ENCODE peak calls at places on chromosome 3, in seven cellular contexts. One of them, this sample, is unnamed.

GRCh38 chr3:196518999-196519737 is 4.0 kb upstream of the SMCO1 start:
- DNase-seq in endodermal cell: peak; percentile 90
- DNase-seq in heart left ventricle: peak; percentile 59
- DNase-seq in cardiac muscle cell: peak; percentile 79
- DNase-seq in GM06990: no peak
- DNase-seq in adipocyte: peak; percentile 96
- DNase-seq in left ventricle myocardium inferior: peak; percentile 49
- DNase-seq in this sample: peak; percentile 71

GRCh38 chr3:194070634-194071409 is 65.1 kb upstream of the HES1 start:
- DNase-seq in GM06990: peak; percentile 95
- DNase-seq in adipocyte: peak; percentile 88
- DNase-seq in left ventricle myocardium inferior: peak; percentile 89
- DNase-seq in heart left ventricle: peak; percentile 93
- DNase-seq in cardiac muscle cell: peak; percentile 94
- DNase-seq in endodermal cell: peak; percentile 93
- DNase-seq in this sample: peak; percentile 96

GRCh38 chr3:125573216-125573615 is 22.1 kb downstream of the OSBPL11 start:
- DNase-seq in left ventricle myocardium inferior: no peak
- DNase-seq in GM06990: no peak
- DNase-seq in cardiac muscle cell: no peak
- DNase-seq in endodermal cell: no peak
- DNase-seq in heart left ventricle: no peak
- DNase-seq in adipocyte: no peak
- DNase-seq in this sample: no peak

GRCh38 chr3:176992565-176992964 is 204.7 kb downstream of the TBL1XR1 start:
- DNase-seq in heart left ventricle: no peak
- DNase-seq in GM06990: no peak
- DNase-seq in left ventricle myocardium inferior: no peak
- DNase-seq in adipocyte: no peak
- DNase-seq in cardiac muscle cell: no peak
- DNase-seq in endodermal cell: no peak
- DNase-seq in this sample: no peak

GRCh38 chr3:21310176-21310575 is 440.8 kb downstream of the ZNF385D start:
- DNase-seq in heart left ventricle: no peak
- DNase-seq in GM06990: no peak
- DNase-seq in endodermal cell: no peak
- DNase-seq in adipocyte: peak; percentile 15
- DNase-seq in cardiac muscle cell: no peak
- DNase-seq in left ventricle myocardium inferior: no peak
- DNase-seq in this sample: no peak

GRCh38 chr3:160134964-160135363 is 90.3 kb upstream of the C3orf80 start:
- DNase-seq in cardiac muscle cell: peak; percentile 90
- DNase-seq in adipocyte: peak; percentile 82
- DNase-seq in left ventricle myocardium inferior: no peak
- DNase-seq in heart left ventricle: no peak
- DNase-seq in endodermal cell: no peak
- DNase-seq in GM06990: no peak
- DNase-seq in this sample: no peak

GRCh38 chr3:127720985-127721384 is 48.2 kb downstream of the ABTB1 start:
- DNase-seq in cardiac muscle cell: no peak
- DNase-seq in adipocyte: no peak
- DNase-seq in heart left ventricle: peak; percentile 8
- DNase-seq in endodermal cell: no peak
- DNase-seq in left ventricle myocardium inferior: no peak
- DNase-seq in GM06990: no peak
- DNase-seq in this sample: no peak

GRCh38 chr3:10941972-10942371 is 50.6 kb upstream of the SLC6A1 start:
- DNase-seq in cardiac muscle cell: peak; percentile 17
- DNase-seq in GM06990: no peak
- DNase-seq in left ventricle myocardium inferior: no peak
- DNase-seq in endodermal cell: peak; percentile 88
- DNase-seq in adipocyte: peak; percentile 5
- DNase-seq in heart left ventricle: peak; percentile 14
- DNase-seq in this sample: peak; percentile 61

GRCh38 chr3:38165722-38166387 is 518 bp downstream of the OXSR1 start:
- DNase-seq in endodermal cell: peak; percentile 63
- DNase-seq in heart left ventricle: no peak
- DNase-seq in adipocyte: peak; percentile 74
- DNase-seq in left ventricle myocardium inferior: no peak
- DNase-seq in GM06990: no peak
- DNase-seq in cardiac muscle cell: no peak
- DNase-seq in this sample: no peak

GRCh38 chr3:4571690-4572334 is 78.7 kb downstream of the ITPR1 start:
- DNase-seq in heart left ventricle: no peak
- DNase-seq in endodermal cell: no peak
- DNase-seq in cardiac muscle cell: peak; percentile 14
- DNase-seq in adipocyte: no peak
- DNase-seq in GM06990: no peak
- DNase-seq in left ventricle myocardium inferior: no peak
- DNase-seq in this sample: no peak

GRCh38 chr3:4575413-4575812 is 82.3 kb downstream of the ITPR1 start:
- DNase-seq in adipocyte: peak; percentile 19
- DNase-seq in left ventricle myocardium inferior: no peak
- DNase-seq in endodermal cell: no peak
- DNase-seq in cardiac muscle cell: no peak
- DNase-seq in GM06990: no peak
- DNase-seq in heart left ventricle: no peak
- DNase-seq in this sample: no peak

GRCh38 chr3:4570840-4571621 is 77.9 kb downstream of the ITPR1 start:
- DNase-seq in left ventricle myocardium inferior: no peak
- DNase-seq in cardiac muscle cell: no peak
- DNase-seq in endodermal cell: no peak
- DNase-seq in heart left ventricle: no peak
- DNase-seq in GM06990: no peak
- DNase-seq in adipocyte: no peak
- DNase-seq in this sample: no peak

GRCh38 chr3:4574426-4574965 is 81.3 kb downstream of the ITPR1 start:
- DNase-seq in adipocyte: no peak
- DNase-seq in left ventricle myocardium inferior: no peak
- DNase-seq in endodermal cell: no peak
- DNase-seq in GM06990: no peak
- DNase-seq in cardiac muscle cell: no peak
- DNase-seq in heart left ventricle: no peak
- DNase-seq in this sample: no peak

GRCh38 chr3:4573153-4573552 is 80.0 kb downstream of the ITPR1 start:
- DNase-seq in adipocyte: no peak
- DNase-seq in heart left ventricle: no peak
- DNase-seq in endodermal cell: no peak
- DNase-seq in GM06990: no peak
- DNase-seq in cardiac muscle cell: no peak
- DNase-seq in left ventricle myocardium inferior: no peak
- DNase-seq in this sample: no peak
- H3K36me3 ChIP-seq in adipocyte: no peaks in the 10 kb centered on the region
- H3K36me3 ChIP-seq in heart left ventricle: no peaks in the 10 kb centered on the region
- H3K36me3 ChIP-seq in endodermal cell: no peaks in the 10 kb centered on the region
- H3K36me3 ChIP-seq in GM06990: no peaks in the 10 kb centered on the region
- H3K36me3 ChIP-seq in cardiac muscle cell: no peaks in the 10 kb centered on the region
- H3K36me3 ChIP-seq in left ventricle myocardium inferior: no peaks in the 10 kb centered on the region
- H3K36me3 ChIP-seq in this sample: no peaks in the 10 kb centered on the region

DNA sequence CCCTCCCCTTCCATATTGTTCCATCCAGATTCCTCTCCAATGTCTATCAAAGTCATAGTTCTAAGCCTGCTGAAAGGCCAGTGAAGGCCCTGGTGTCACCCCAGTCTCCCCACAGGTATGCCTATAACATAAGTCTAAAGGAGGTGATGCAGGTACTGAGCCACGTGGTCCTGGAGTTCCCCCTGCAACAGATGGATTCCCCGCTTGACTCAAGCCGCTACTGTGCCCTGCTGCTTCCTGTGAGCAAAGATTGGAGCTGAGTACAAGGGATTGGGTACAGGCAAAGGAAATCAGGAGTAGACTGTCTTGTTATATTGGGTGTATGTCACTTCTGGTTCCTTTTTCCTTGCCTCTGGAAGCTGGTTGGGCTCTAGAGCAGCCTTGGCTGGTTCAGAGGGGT is 8.2 kb downstream of the EIF2B5 start:
- DNase-seq in endodermal cell: no peak
- DNase-seq in GM06990: no peak
- DNase-seq in cardiac muscle cell: no peak
- DNase-seq in adipocyte: no peak
- DNase-seq in heart left ventricle: no peak
- DNase-seq in left ventricle myocardium inferior: no peak
- DNase-seq in this sample: no peak
- H3K36me3 ChIP-seq in endodermal cell: peaks cover 57% of the 10 kb centered on the region
- H3K36me3 ChIP-seq in GM06990: peaks cover 35% of the 10 kb centered on the region
- H3K36me3 ChIP-seq in cardiac muscle cell: peaks cover 33% of the 10 kb centered on the region
- H3K36me3 ChIP-seq in adipocyte: peaks cover 54% of the 10 kb centered on the region
- H3K36me3 ChIP-seq in heart left ventricle: peaks cover 85% of the 10 kb centered on the region
- H3K36me3 ChIP-seq in left ventricle myocardium inferior: peaks cover 82% of the 10 kb centered on the region
- H3K36me3 ChIP-seq in this sample: peaks cover 15% of the 10 kb centered on the region

GRCh38 chr3:121481116-121481895 is 64.5 kb downstream of the POLQ start:
- DNase-seq in adipocyte: peak; percentile 43
- DNase-seq in cardiac muscle cell: no peak
- DNase-seq in endodermal cell: no peak
- DNase-seq in GM06990: no peak
- DNase-seq in heart left ventricle: no peak
- DNase-seq in left ventricle myocardium inferior: no peak
- DNase-seq in this sample: no peak

GRCh38 chr3:121483290-121483689 is 62.5 kb downstream of the POLQ start:
- DNase-seq in endodermal cell: no peak
- DNase-seq in adipocyte: no peak
- DNase-seq in GM06990: no peak
- DNase-seq in heart left ventricle: no peak
- DNase-seq in cardiac muscle cell: peak; percentile 26
- DNase-seq in left ventricle myocardium inferior: no peak
- DNase-seq in this sample: no peak

GRCh38 chr3:121473001-121473400 is 72.8 kb downstream of the POLQ start:
- DNase-seq in cardiac muscle cell: no peak
- DNase-seq in GM06990: no peak
- DNase-seq in endodermal cell: no peak
- DNase-seq in adipocyte: no peak
- DNase-seq in left ventricle myocardium inferior: no peak
- DNase-seq in heart left ventricle: no peak
- DNase-seq in this sample: no peak

GRCh38 chr3:121482651-121483050 is 63.1 kb downstream of the POLQ start:
- DNase-seq in heart left ventricle: no peak
- DNase-seq in GM06990: no peak
- DNase-seq in endodermal cell: no peak
- DNase-seq in cardiac muscle cell: peak; percentile 67
- DNase-seq in left ventricle myocardium inferior: no peak
- DNase-seq in adipocyte: peak; percentile 63
- DNase-seq in this sample: no peak

GRCh38 chr3:121477589-121477988 is 68.2 kb downstream of the POLQ start:
- DNase-seq in endodermal cell: no peak
- DNase-seq in GM06990: no peak
- DNase-seq in cardiac muscle cell: peak; percentile 54
- DNase-seq in adipocyte: peak; percentile 69
- DNase-seq in left ventricle myocardium inferior: no peak
- DNase-seq in heart left ventricle: no peak
- DNase-seq in this sample: no peak
- H3K36me3 ChIP-seq in endodermal cell: peaks cover 54% of the 10 kb centered on the region
- H3K36me3 ChIP-seq in GM06990: peaks cover 6% of the 10 kb centered on the region
- H3K36me3 ChIP-seq in cardiac muscle cell: no peaks in the 10 kb centered on the region
- H3K36me3 ChIP-seq in adipocyte: no peaks in the 10 kb centered on the region
- H3K36me3 ChIP-seq in left ventricle myocardium inferior: no peaks in the 10 kb centered on the region
- H3K36me3 ChIP-seq in heart left ventricle: no peaks in the 10 kb centered on the region
- H3K36me3 ChIP-seq in this sample: no peaks in the 10 kb centered on the region

DNA sequence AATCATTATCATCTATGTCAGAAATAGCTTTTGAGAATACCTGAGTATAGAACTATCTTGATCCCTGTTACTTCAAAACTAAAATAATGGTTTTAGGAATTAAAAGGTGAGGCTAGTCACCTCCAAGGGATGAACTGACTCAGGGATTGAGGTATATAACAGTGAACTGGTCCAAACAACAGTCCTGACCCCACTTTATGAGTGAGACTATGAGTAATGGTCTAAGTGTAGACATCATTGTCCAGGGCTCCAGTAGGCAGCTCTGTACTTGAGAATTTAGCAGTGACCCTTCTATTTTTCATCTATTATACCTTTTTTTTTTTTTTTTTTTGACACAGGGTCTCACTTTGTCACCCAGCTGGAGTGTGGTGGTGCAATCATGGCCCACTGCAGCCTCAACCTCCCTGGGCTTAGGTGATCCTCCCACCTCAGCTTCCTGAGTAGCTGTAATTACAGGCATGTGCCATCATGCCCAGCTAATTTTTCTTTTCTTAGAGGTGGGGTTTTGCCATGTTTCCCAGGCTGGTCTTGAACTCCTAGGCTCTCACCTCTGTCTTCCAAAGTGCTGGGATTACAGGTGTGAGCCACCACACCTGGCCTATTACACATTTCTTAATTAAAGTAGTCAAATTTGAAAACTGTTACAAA is 36.3 kb downstream of the MLH1 start:
- DNase-seq in adipocyte: no peak
- DNase-seq in left ventricle myocardium inferior: no peak
- DNase-seq in endodermal cell: no peak
- DNase-seq in cardiac muscle cell: no peak
- DNase-seq in heart left ventricle: no peak
- DNase-seq in GM06990: no peak
- DNase-seq in this sample: no peak
- H3K36me3 ChIP-seq in adipocyte: peaks cover 44% of the 10 kb centered on the region
- H3K36me3 ChIP-seq in left ventricle myocardium inferior: peaks cover 42% of the 10 kb centered on the region
- H3K36me3 ChIP-seq in endodermal cell: peaks cover 88% of the 10 kb centered on the region
- H3K36me3 ChIP-seq in cardiac muscle cell: peaks cover 28% of the 10 kb centered on the region
- H3K36me3 ChIP-seq in heart left ventricle: peaks cover 66% of the 10 kb centered on the region
- H3K36me3 ChIP-seq in GM06990: peaks cover 29% of the 10 kb centered on the region
- H3K36me3 ChIP-seq in this sample: peaks cover 2% of the 10 kb centered on the region

GRCh38 chr3:16331319-16331883 is 66.4 kb downstream of the OXNAD1 start:
- DNase-seq in cardiac muscle cell: no peak
- DNase-seq in GM06990: no peak
- DNase-seq in endodermal cell: no peak
- DNase-seq in left ventricle myocardium inferior: no peak
- DNase-seq in heart left ventricle: no peak
- DNase-seq in adipocyte: no peak
- DNase-seq in this sample: no peak

GRCh38 chr3:16335772-16336621 is 71.0 kb downstream of the OXNAD1 start:
- DNase-seq in cardiac muscle cell: no peak
- DNase-seq in GM06990: no peak
- DNase-seq in left ventricle myocardium inferior: no peak
- DNase-seq in adipocyte: no peak
- DNase-seq in heart left ventricle: no peak
- DNase-seq in endodermal cell: peak; percentile 24
- DNase-seq in this sample: no peak

GRCh38 chr3:16334909-16335308 is 69.9 kb downstream of the OXNAD1 start:
- DNase-seq in cardiac muscle cell: peak; percentile 73
- DNase-seq in heart left ventricle: no peak
- DNase-seq in left ventricle myocardium inferior: no peak
- DNase-seq in endodermal cell: no peak
- DNase-seq in GM06990: no peak
- DNase-seq in adipocyte: no peak
- DNase-seq in this sample: no peak

GRCh38 chr3:16335364-16335763 is 70.4 kb downstream of the OXNAD1 start:
- DNase-seq in heart left ventricle: no peak
- DNase-seq in endodermal cell: no peak
- DNase-seq in left ventricle myocardium inferior: no peak
- DNase-seq in GM06990: no peak
- DNase-seq in cardiac muscle cell: no peak
- DNase-seq in adipocyte: no peak
- DNase-seq in this sample: no peak

GRCh38 chr3:16332904-16333426 is 68.0 kb downstream of the OXNAD1 start:
- DNase-seq in heart left ventricle: no peak
- DNase-seq in left ventricle myocardium inferior: no peak
- DNase-seq in cardiac muscle cell: peak; percentile 50
- DNase-seq in GM06990: no peak
- DNase-seq in adipocyte: peak; percentile 65
- DNase-seq in endodermal cell: no peak
- DNase-seq in this sample: no peak
- H3K36me3 ChIP-seq in heart left ventricle: peaks cover 55% of the 10 kb centered on the region
- H3K36me3 ChIP-seq in left ventricle myocardium inferior: peaks cover 71% of the 10 kb centered on the region
- H3K36me3 ChIP-seq in cardiac muscle cell: no peaks in the 10 kb centered on the region
- H3K36me3 ChIP-seq in GM06990: peaks cover 25% of the 10 kb centered on the region
- H3K36me3 ChIP-seq in adipocyte: peaks cover 19% of the 10 kb centered on the region
- H3K36me3 ChIP-seq in endodermal cell: no peaks in the 10 kb centered on the region
- H3K36me3 ChIP-seq in this sample: no peaks in the 10 kb centered on the region

This sample was measured in aorta.